ENCODE peak calls at places on chromosomes 13 and 19, in six cellular contexts. Y, X, V, D, Q and G are unnamed samples.

GRCh38 chr13:30119476-30119875 is 187.9 kb downstream of the KATNAL1 start:
- DNase-seq in D (peak; percentile 86), Q (no peak), X (no peak), Y (peak; percentile 65), V (no peak), G (no peak)

GRCh38 chr19:43362745-43363144 is 9.3 kb downstream of the CD177 start:
- DNase-seq in D (no peak), Y (no peak), Q (no peak), X (no peak), V (no peak), G (no peak)

GRCh38 chr19:27966390-27966816 is 1246.5 kb downstream of the UQCRFS1 start:
- DNase-seq in X (no peak), Y (peak; percentile 49), D (no peak), V (no peak), Q (no peak), G (no peak)

GRCh38 chr13:97018029-97018819 is 23.9 kb upstream of the OXGR1 start:
- DNase-seq in D (peak; percentile 79), X (peak; percentile 62), Y (peak; percentile 73), Q (peak; percentile 6), V (no peak), G (peak; percentile 62)

GRCh38 chr13:97911311-97912138 is 42.0 kb upstream of the IPO5 start:
- DNase-seq in Q (no peak), V (no peak), Y (peak; percentile 59), D (no peak), X (no peak), G (no peak)

GRCh38 chr19:47853003-47853402 is 6.0 kb upstream of the TPRX2 start:
- DNase-seq in X (no peak), Y (no peak), Q (no peak), D (no peak), V (no peak), G (no peak)

GRCh38 chr19:38351865-38352395 is 16.3 kb downstream of the CATSPERG start:
- DNase-seq in D (no peak), Y (no peak), Q (no peak), X (no peak), V (no peak), G (no peak)

GRCh38 chr13:104586010-104586746 is 1520.0 kb upstream of the SLC10A2 start:
- DNase-seq in Y (peak; percentile 76), Q (no peak), X (no peak), V (no peak), D (no peak), G (no peak)

GRCh38 chr13:26584713-26585112 is 27.2 kb downstream of the WASF3 start:
- DNase-seq in Y (peak; percentile 72), X (no peak), V (no peak), Q (no peak), D (no peak), G (no peak)

GRCh38 chr13:97261254-97262015 is 39.3 kb downstream of the MBNL2 start:
- DNase-seq in X (no peak), Y (no peak), Q (no peak), D (peak; percentile 65), V (no peak), G (no peak)

GRCh38 chr13:113129921-113130750 is 7.5 kb downstream of the F10 start:
- DNase-seq in Y (peak; percentile 34), Q (no peak), V (no peak), D (peak; percentile 72), X (no peak), G (no peak)

GRCh38 chr19:55340144-55340783 is 588 bp downstream of the KMT5C start:
- DNase-seq in Y (no peak), Q (no peak), V (no peak), D (peak; percentile 80), X (no peak), G (no peak)